ENCODE peak calls at places on chromosomes 2 and 18, in eight cellular contexts. F is ascending aorta, B is cardiac fibroblast, T is H9, V is endothelial cell, X is astrocyte of the spinal cord, Y is glutamatergic neuron, P is osteocyte. I is an unnamed sample.

GRCh38 chr2:61900246-61900645 is 5.2 kb upstream of the COMMD1 start:
- DNase-seq in X (no peak), T (no peak), P (no peak), V (no peak), Y (no peak), B (peak), F (no peak), I (no peak)

GRCh38 chr2:42618972-42619371 is 50.5 kb downstream of the MTA3 start:
- DNase-seq in X (peak), T (no peak), V (no peak), F (no peak), P (no peak), B (peak), Y (no peak), I (no peak)

GRCh38 chr2:231386446-231386845 is 9.1 kb upstream of the B3GNT7 start:
- DNase-seq in Y (no peak), T (no peak), B (peak), X (peak), V (no peak), P (no peak), F (no peak), I (no peak)

GRCh38 chr2:198657520-198658121 is 800.1 kb downstream of the SATB2 start:
- DNase-seq in T (no peak), P (no peak), B (peak), X (peak), F (no peak), Y (peak), V (peak), I (peak)

GRCh38 chr2:63050186-63050915 is at the start of gene OTX1:
- DNase-seq in X (no peak), T (peak), V (peak), P (no peak), F (no peak), Y (peak), B (peak), I (peak)

GRCh38 chr18:24197412-24197811 is 58.5 kb downstream of the CABYR start:
- DNase-seq in P (no peak), V (no peak), X (no peak), B (no peak), T (no peak), Y (no peak), F (no peak), I (no peak)

GRCh38 chr2:85704800-85705679 is 10.9 kb downstream of the GNLY start:
- DNase-seq in P (no peak), T (no peak), F (no peak), B (peak), V (no peak), Y (no peak), X (no peak), I (no peak)

GRCh38 chr2:67394734-67395133 is 2.4 kb upstream of the ETAA1 start:
- DNase-seq in F (no peak), V (no peak), Y (no peak), X (peak), P (no peak), B (peak), T (no peak), I (no peak)

GRCh38 chr18:70423120-70423519 is 134.3 kb downstream of the SOCS6 start:
- DNase-seq in B (no peak), F (no peak), Y (no peak), P (no peak), T (no peak), V (no peak), X (no peak), I (no peak)

GRCh38 chr2:73989972-73990371 is 5.3 kb downstream of the TET3 start:
- DNase-seq in B (no peak), X (no peak), F (no peak), T (no peak), Y (no peak), P (no peak), V (no peak), I (no peak)

GRCh38 chr18:25313274-25313673 is 38.7 kb downstream of the ZNF521 start:
- DNase-seq in Y (no peak), F (no peak), T (no peak), P (no peak), X (no peak), B (no peak), V (no peak), I (no peak)

GRCh38 chr2:109715302-109715937 is 78.7 kb upstream of the RGPD5 start:
- DNase-seq in B (peak), V (no peak), T (peak), F (no peak), X (no peak), Y (no peak), P (peak), I (no peak)

GRCh38 chr2:144389151-144389929 is 130.6 kb downstream of the ZEB2 start:
- DNase-seq in X (no peak), T (peak), P (no peak), Y (no peak), B (no peak), V (peak), F (no peak), I (peak)

GRCh38 chr2:67825476-67825875 is 237.3 kb downstream of the C1D start:
- DNase-seq in X (peak), Y (no peak), F (no peak), T (no peak), P (no peak), V (no peak), B (peak), I (no peak)

GRCh38 chr2:29601872-29602271 is 319.5 kb downstream of the ALK start:
- DNase-seq in X (no peak), Y (no peak), B (no peak), P (no peak), V (no peak), T (no peak), F (no peak), I (no peak)

GRCh38 chr18:35024965-35025364 is 16.2 kb upstream of the MAPRE2 start:
- DNase-seq in P (no peak), X (peak), F (no peak), T (no peak), V (no peak), B (peak), Y (no peak), I (no peak)

GRCh38 chr2:127034056-127034455 is 72.9 kb downstream of the BIN1 start:
- DNase-seq in P (peak), F (no peak), Y (no peak), T (no peak), V (no peak), X (no peak), B (no peak), I (no peak)

GRCh38 chr2:223122706-223123265 is 70.8 kb downstream of the KCNE4 start:
- DNase-seq in Y (no peak), V (no peak), P (no peak), B (no peak), T (no peak), F (no peak), X (no peak), I (no peak)

GRCh38 chr18:48828713-48829442 is 121.9 kb downstream of the SMAD7 start:
- DNase-seq in V (no peak), T (peak), Y (peak), F (no peak), P (peak), B (no peak), X (no peak), I (no peak)

GRCh38 chr18:48928787-48929186 is 22.0 kb downstream of the SMAD7 start:
- DNase-seq in V (no peak), X (peak), T (no peak), P (no peak), Y (peak), F (no peak), B (peak), I (no peak)

GRCh38 chr2:174586418-174586817 is 11.2 kb downstream of the WIPF1 start:
- DNase-seq in Y (no peak), P (no peak), X (no peak), B (no peak), V (no peak), F (no peak), T (no peak), I (no peak)

GRCh38 chr2:225889452-225889851 is 489.9 kb downstream of the NYAP2 start:
- DNase-seq in F (no peak), X (peak), V (peak), B (peak), P (no peak), Y (no peak), T (no peak), I (no peak)

GRCh38 chr2:71452565-71452964 is 796 bp upstream of the DYSF start:
- DNase-seq in T (peak), B (peak), Y (peak), P (no peak), X (peak), F (no peak), V (peak), I (no peak)

GRCh38 chr2:120149406-120149805 is 73.8 kb downstream of the TMEM185B start:
- DNase-seq in P (no peak), T (no peak), B (no peak), F (no peak), X (no peak), V (no peak), Y (no peak), I (no peak)

GRCh38 chr2:8536686-8537571 is 144.9 kb upstream of the ID2 start:
- DNase-seq in B (peak), P (no peak), F (no peak), X (no peak), T (no peak), V (no peak), Y (no peak), I (no peak)

GRCh38 chr18:52348209-52348608 is 8.2 kb downstream of the DCC start:
- DNase-seq in B (no peak), V (no peak), Y (peak), F (no peak), T (peak), X (no peak), P (no peak), I (no peak)

GRCh38 chr2:51237626-51238271 is 205.8 kb upstream of the NRXN1 start:
- DNase-seq in X (no peak), P (no peak), F (no peak), B (no peak), Y (no peak), T (no peak), V (no peak), I (no peak)

GRCh38 chr2:25062461-25062860 is 20.6 kb downstream of the EFR3B start:
- DNase-seq in P (no peak), V (no peak), B (no peak), X (no peak), F (no peak), T (peak), Y (peak), I (no peak)

GRCh38 chr2:235807347-235807746 is 313.5 kb downstream of the AGAP1 start:
- DNase-seq in B (no peak), Y (peak), T (peak), V (no peak), X (no peak), P (no peak), F (no peak), I (no peak)

GRCh38 chr2:214076527-214076926 is 334.3 kb upstream of the VWC2L start:
- DNase-seq in F (no peak), B (no peak), P (no peak), Y (no peak), V (no peak), X (no peak), T (no peak), I (no peak)

GRCh38 chr2:179900655-179901054 is 39.2 kb upstream of the ZNF385B start:
- DNase-seq in B (no peak), V (no peak), Y (no peak), X (no peak), T (no peak), P (no peak), F (no peak), I (no peak)

GRCh38 chr2:85496481-85496880 is 42.5 kb upstream of the MAT2A start:
- DNase-seq in T (no peak), V (no peak), B (no peak), Y (no peak), F (no peak), P (no peak), X (no peak), I (no peak)

GRCh38 chr2:113283704-113284284 is 5.1 kb upstream of the PAX8 start:
- DNase-seq in X (peak), V (no peak), F (peak), Y (no peak), T (peak), P (peak), B (peak), I (no peak)

GRCh38 chr2:8682719-8683667 is 1.1 kb downstream of the ID2 start:
- DNase-seq in Y (no peak), V (no peak), X (peak), P (no peak), T (no peak), F (no peak), B (peak), I (no peak)

GRCh38 chr2:205640713-205641112 is 41.6 kb upstream of the NRP2 start:
- DNase-seq in F (no peak), Y (no peak), V (no peak), B (no peak), T (no peak), X (no peak), P (no peak), I (no peak)

DNA sequence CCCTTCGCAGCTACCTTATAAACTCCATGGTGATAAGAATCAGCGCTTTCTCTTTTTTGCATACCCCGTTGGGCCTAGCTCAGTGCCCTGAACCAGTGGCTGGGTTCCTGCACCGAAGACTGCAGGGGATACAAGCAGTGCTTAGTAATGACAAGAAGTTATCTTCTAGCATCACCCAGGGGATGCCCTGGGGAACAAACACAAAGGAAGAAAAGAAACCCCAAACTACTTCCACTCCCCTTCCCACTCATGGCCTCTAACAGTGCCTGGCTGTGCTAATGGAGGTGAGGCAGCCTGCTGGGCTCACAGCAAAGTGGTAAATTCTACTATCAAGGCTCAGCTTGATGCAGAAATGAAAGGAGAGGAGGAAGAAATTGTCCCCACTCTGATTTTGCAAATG is 314.7 kb downstream of the TXNL1 start:
- DNase-seq in B (no peak), Y (no peak), P (no peak), X (no peak), F (no peak), V (no peak), T (no peak), I (no peak)
- TF ChIP-seq CTCF in B (no peak), Y (no peak), P (no peak), X (no peak), F (no peak), V (no peak), T (no peak), I (no peak)

DNA sequence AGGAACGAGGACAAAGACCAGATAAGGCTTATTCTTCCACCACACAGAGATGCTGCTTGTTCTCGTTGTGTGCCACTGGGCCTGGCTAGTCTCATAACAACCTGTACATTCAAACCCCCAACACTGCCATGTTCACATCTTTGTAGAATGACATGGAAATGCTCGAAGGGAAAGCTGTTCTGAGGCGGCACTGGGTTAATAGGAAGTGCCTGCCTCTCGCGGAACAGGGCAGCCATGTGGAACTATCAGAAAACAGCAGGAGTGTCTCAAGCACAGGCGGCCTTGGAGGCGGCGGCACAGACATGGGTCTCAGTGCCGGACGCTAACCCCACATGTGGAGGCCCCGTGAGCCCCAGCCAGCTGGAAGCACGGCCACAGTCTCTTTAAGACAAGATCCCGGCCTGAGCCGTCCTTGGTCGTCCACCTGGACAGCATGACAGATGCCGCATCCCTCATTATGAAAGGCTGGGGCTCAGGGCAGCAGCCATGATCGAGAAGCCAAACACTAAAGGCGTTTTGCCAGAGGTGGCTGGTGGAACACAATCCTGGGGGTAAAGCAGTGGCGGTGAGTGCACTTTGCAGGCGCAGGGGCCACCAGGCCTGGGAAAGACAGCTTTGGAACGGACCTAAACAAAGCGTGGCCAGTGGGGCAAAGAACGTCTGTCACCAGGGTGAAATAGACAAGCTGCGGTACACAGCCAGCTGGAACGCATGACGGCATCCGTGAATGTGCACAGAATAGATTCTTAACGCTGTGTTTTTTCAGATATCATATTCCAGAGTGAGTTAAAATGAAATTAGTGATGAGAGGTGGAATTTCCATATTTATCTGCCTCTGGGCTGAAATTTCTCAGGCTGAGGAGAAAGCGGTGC is 161.0 kb downstream of the HDAC4 start:
- DNase-seq in V (peak), B (peak), F (no peak), P (peak), Y (peak), X (no peak), T (no peak), I (no peak)
- TF ChIP-seq CTCF in V (no peak), B (no peak), F (no peak), P (no peak), Y (no peak), X (no peak), T (no peak), I (no peak)

GRCh38 chr2:23505984-23506380 is 121.0 kb downstream of the KLHL29 start:
- DNase-seq in V (no peak), F (no peak), B (peak), T (no peak), X (no peak), Y (no peak), P (no peak), I (no peak)
- TF ChIP-seq CTCF in V (no peak), F (no peak), B (no peak), T (no peak), X (no peak), Y (no peak), P (no peak), I (no peak)

DNA sequence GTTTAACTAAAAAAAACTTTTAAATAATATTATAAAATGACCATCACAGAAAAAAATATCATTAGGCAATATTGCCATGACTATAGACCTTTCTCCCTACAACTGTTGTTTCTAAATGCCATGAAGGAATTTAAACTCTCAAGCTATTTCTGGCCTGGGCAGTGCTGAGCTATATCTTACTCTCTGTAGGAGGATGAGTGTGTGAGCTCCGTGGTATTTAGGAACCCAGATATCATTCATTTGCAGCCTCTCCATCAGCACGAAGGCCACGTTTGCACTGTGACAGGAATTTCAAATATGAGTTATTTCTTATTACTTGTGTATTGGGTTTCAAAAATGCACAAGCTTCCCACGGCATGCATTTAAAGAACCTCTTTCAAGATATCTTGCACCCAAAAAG is 35.0 kb upstream of the SOX11 start:
- DNase-seq in T (no peak), V (no peak), P (no peak), B (no peak), Y (no peak), X (no peak), F (no peak), I (no peak)
- TF ChIP-seq CTCF in T (no peak), V (no peak), P (no peak), B (no peak), Y (no peak), X (no peak), F (no peak), I (no peak)

GRCh38 chr18:66749475-66750035 is 145.7 kb upstream of the CDH19 start:
- DNase-seq in Y (no peak), F (no peak), V (no peak), T (no peak), B (no peak), X (no peak), P (no peak), I (no peak)

GRCh38 chr18:66754335-66754734 is 150.4 kb upstream of the CDH19 start:
- DNase-seq in P (no peak), F (no peak), Y (no peak), B (no peak), T (no peak), V (no peak), X (no peak), I (no peak)

GRCh38 chr18:66752733-66753132 is 148.8 kb upstream of the CDH19 start:
- DNase-seq in P (no peak), B (no peak), V (no peak), X (no peak), T (no peak), F (no peak), Y (no peak), I (no peak)

DNA sequence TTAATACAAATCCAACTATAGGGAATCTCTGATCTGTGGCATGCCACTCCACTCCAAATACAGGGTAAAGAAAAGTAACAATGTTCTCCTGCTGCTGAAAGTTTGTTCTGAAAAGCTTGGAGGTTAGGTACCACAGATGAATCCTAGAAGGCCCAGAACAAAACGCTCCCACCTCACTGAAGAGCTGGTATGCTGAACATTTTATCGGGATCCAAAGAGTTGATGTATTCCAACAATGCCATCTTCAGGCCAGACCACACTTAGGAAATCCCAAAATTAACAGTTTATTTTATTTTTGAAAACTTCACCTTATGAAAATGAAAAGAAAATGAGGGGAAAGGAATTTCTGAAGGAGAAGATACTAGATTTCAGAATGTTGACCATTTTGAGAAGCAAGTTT is 145.1 kb upstream of the CDH19 start:
- DNase-seq in B (peak), Y (no peak), X (peak), T (no peak), F (no peak), V (no peak), P (no peak), I (no peak)
- TF ChIP-seq CTCF in B (peak), Y (no peak), X (peak), T (peak), F (no peak), V (no peak), P (peak), I (no peak)

DNA sequence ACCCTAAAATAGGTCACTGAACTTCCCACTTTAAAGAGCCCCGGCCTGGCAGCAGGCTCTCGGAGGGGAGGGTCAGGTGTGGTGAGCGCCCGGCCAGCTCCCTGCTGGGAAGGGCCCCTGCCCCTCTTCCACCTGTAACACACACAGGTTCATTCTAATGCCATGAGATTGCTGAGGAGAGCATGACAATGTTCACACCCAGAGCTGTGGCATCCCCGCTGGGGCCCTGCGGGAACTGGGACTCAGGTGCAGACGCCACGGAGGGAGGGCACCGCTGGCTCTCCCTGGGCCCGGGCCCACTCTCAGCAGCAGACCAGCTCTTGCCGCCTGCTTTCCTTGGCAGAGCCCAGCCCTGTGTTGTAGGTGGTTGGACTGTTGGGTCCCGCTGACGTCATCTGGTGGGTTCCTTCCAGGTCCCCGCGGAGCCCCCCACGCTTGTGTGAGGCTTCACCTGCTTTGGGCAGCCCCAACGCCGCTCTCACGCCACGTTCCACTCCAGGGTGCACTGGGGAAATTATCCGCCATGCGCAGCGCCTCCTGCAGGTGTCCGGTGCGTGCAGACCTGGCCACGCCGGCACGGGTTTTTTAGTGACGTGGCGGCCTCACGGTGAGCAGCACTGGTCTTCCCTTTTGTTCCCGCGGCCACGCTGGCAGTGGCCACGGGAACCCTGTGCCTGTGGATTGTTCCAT is 50.4 kb upstream of the KCNG2 start:
- DNase-seq in X (no peak), T (no peak), P (no peak), Y (peak), F (no peak), B (no peak), V (no peak), I (no peak)
- TF ChIP-seq CTCF in X (no peak), T (peak), P (no peak), Y (no peak), F (no peak), B (no peak), V (no peak), I (no peak)